ENCODE peak calls at places on chromosomes 4 and X, in nine cellular contexts. Y, G, Q, L, X, V, A, M and T are unnamed samples.

GRCh38 chr4:168845897-168846296 is 164.2 kb downstream of the CBR4 start:
- DNase-seq in Y (no peak), G (no peak), Q (no peak), L (no peak), X (no peak), V (no peak), A (no peak), M (no peak), T (no peak)

GRCh38 chr4:48467442-48467841 is 15.7 kb upstream of the SLC10A4 start:
- DNase-seq in Y (no peak), G (no peak), Q (no peak), L (no peak), X (no peak), V (no peak), A (no peak), M (no peak), T (no peak)

GRCh38 chr4:76998251-76998901 is 48.8 kb downstream of the SEPTIN11 start:
- DNase-seq in Y (no peak), G (no peak), Q (no peak), L (no peak), X (no peak), V (no peak), A (peak; percentile 74), M (no peak), T (no peak)

GRCh38 chrX:16651422-16651821 is 1.5 kb downstream of the S100G start:
- DNase-seq in Y (no peak), G (no peak), Q (no peak), L (no peak), X (no peak), V (no peak), A (no peak), M (no peak), T (no peak)

GRCh38 chr4:55321707-55322264 is 24.3 kb upstream of the SRD5A3 start:
- DNase-seq in Y (peak; percentile 74), G (peak; percentile 87), Q (peak; percentile 80), L (no peak), X (no peak), V (peak; percentile 25), A (peak; percentile 87), M (peak; percentile 94), T (no peak)

GRCh38 chr4:183700407-183700806 is 41.3 kb downstream of the TRAPPC11 start:
- DNase-seq in Y (no peak), G (no peak), Q (no peak), L (no peak), X (no peak), V (no peak), A (no peak), M (no peak), T (no peak)

GRCh38 chr4:1656986-1657385 is 27.1 kb downstream of the FAM53A start:
- DNase-seq in Y (no peak), G (no peak), Q (no peak), L (no peak), X (no peak), V (no peak), A (no peak), M (no peak), T (no peak)

GRCh38 chr4:173214661-173215060 is 46.0 kb downstream of the GALNT7 start:
- DNase-seq in Y (no peak), G (no peak), Q (no peak), L (no peak), X (no peak), V (no peak), A (peak; percentile 76), M (no peak), T (no peak)

GRCh38 chrX:20517565-20517964 is 250.9 kb upstream of the RPS6KA3 start:
- DNase-seq in Y (no peak), G (no peak), Q (no peak), L (no peak), X (no peak), V (no peak), A (peak; percentile 39), M (no peak), T (no peak)

GRCh38 chr4:108651068-108651794 is 832 bp downstream of the OSTC start:
- DNase-seq in Y (no peak), G (peak; percentile 49), Q (no peak), L (no peak), X (no peak), V (peak; percentile 18), A (peak; percentile 73), M (no peak), T (no peak)

GRCh38 chrX:38664285-38664684 is 102.9 kb downstream of the TSPAN7 start:
- DNase-seq in Y (no peak), G (peak; percentile 65), Q (no peak), L (no peak), X (no peak), V (peak; percentile 7), A (peak; percentile 55), M (peak; percentile 62), T (no peak)

GRCh38 chrX:119647552-119648420 is 41.6 kb upstream of the NKRF start:
- DNase-seq in Y (no peak), G (no peak), Q (no peak), L (no peak), X (no peak), V (no peak), A (no peak), M (no peak), T (no peak)

GRCh38 chr4:36523182-36523581 is 241.8 kb downstream of the DTHD1 start:
- DNase-seq in Y (no peak), G (no peak), Q (no peak), L (no peak), X (no peak), V (no peak), A (no peak), M (no peak), T (no peak)

GRCh38 chrX:118189628-118190027 is 73.0 kb upstream of the KLHL13 start:
- DNase-seq in Y (no peak), G (peak; percentile 19), Q (no peak), L (no peak), X (no peak), V (no peak), A (no peak), M (peak; percentile 44), T (no peak)

GRCh38 chr4:152997235-152997735 is 61.2 kb downstream of the FHDC1 start:
- DNase-seq in Y (no peak), G (no peak), Q (no peak), L (no peak), X (no peak), V (no peak), A (no peak), M (no peak), T (no peak)

GRCh38 chrX:119758682-119759332 is 419 bp downstream of the SOWAHD start:
- DNase-seq in Y (no peak), G (peak; percentile 54), Q (peak; percentile 22), L (no peak), X (no peak), V (no peak), A (no peak), M (peak; percentile 80), T (no peak)

GRCh38 chr4:77190053-77190452 is 33.0 kb downstream of the CCNG2 start:
- DNase-seq in Y (no peak), G (peak; percentile 66), Q (no peak), L (no peak), X (no peak), V (no peak), A (no peak), M (no peak), T (no peak)

DNA sequence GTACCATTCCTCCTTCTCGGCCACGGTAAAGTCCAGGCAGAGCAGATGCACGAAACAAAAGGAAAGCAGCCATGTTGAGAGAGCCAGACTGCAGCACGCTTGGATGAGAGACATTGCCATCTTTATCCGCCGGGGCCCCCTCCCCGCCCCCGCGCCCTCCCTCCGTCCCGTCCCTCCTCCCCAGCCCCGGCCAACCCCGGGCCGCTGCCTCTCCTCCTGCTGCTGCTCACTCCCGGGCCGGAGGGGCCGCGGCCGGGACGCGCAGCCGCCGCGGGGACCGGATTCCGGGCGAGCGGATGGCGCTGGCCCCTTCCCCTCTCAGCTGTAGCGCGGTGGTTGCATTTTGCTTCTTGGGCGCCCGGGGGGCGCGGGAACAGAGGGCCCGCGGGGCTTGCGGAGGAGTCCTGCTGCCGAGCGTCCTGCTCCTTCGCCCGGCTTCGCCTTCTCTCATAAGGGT is 552 bp downstream of the RNF150 start:
- DNase-seq in Y (peak; percentile 58), G (peak; percentile 67), Q (peak; percentile 63), L (no peak), X (no peak), V (peak; percentile 8), A (peak; percentile 35), M (peak; percentile 84), T (no peak)
- TF ChIP-seq CTCF in Y (no peak), G (no peak), Q (no peak), L (no peak), X (no peak), V (no peak), A (no peak), M (no peak), T (no peak)

DNA sequence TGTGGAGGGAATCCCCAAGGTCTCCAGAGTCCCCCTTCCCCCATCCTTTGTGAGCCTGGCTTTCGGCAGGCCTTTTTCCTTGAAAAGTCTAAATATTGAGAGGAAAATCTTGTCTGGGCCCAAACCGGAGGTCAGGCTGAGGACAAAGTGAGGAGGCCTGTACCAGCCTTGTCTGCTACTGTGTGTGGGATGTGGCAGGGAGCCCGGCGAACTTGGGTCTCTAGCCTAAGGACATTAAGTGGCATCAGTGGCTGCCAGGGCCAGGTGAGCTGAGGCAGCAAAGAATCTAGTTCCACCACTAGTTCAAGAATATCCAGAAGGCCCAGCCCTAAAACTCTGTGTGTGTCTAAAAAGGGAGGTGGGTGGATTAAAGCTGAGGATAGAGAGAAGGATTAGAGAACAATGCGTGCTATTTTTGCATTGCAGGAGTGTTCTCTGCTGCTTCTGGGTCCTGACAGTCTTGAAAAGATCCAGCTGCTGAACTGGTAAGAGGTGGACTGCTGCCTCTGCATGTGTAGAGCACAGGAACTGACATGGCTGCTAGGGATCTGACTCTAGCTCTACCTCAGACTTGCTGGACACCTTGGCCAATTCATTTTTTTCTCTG is 1.2 kb upstream of the AMER1 start:
- DNase-seq in Y (peak; percentile 27), G (peak; percentile 17), Q (peak; percentile 29), L (peak; percentile 41), X (no peak), V (no peak), A (peak; percentile 70), M (no peak), T (no peak)
- H3K4me3 ChIP-seq in Y (peak overlapping the region; percentile 58), G (peak overlapping the region; percentile 37), Q (peak overlapping the region; percentile 72), L (peak overlapping the region; percentile 75), X (peak overlapping the region; percentile 65), V (peak overlapping the region; percentile 91), A (peak overlapping the region; percentile 68), M (peak overlapping the region; percentile 77), T (peak overlapping the region; percentile 70)

GRCh38 chrX:134377537-134377936 is 82.4 kb upstream of the HPRT1 start:
- DNase-seq in Y (no peak), G (peak; percentile 34), Q (peak; percentile 32), L (no peak), X (no peak), V (no peak), A (peak; percentile 65), M (no peak), T (no peak)
- TF ChIP-seq CTCF in Y (no peak), G (peak; percentile 37), Q (no peak), L (peak; percentile 9), X (no peak), V (peak; percentile 48), A (peak; percentile 24), M (peak; percentile 31), T (peak; percentile 48)

DNA sequence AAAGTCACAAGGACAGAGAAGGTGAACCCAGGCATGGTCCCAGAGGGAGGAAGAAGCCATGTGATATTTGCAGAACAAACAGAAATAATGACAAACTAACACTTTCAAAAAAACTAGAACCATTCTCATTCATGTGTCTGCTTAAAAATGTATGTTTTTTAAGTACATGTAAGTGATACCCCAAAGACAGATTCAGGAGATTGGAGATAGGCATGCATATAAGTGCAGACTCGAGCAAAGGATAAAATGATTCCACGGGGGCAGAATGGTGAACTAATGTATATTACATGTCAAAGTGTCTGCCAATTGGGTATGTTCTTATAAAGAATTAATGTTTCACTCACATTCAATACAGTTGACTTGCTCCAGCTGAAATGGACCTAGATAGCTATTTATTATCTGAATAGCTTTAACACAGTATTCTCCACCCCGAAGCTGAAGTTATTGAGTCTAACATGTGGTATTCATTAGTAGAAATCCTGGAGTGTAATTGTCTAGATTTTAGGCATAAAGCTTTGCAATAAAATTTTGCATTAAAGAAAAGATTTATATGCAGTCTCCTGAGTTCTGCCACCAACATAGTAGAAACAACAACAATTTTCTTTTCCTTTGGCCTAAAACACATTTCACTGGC is 90.4 kb upstream of the DCLK2 start:
- DNase-seq in Y (no peak), G (no peak), Q (no peak), L (no peak), X (no peak), V (no peak), A (no peak), M (no peak), T (no peak)
- H3K4me3 ChIP-seq in Y (no peak overlapping the region), G (no peak overlapping the region), Q (no peak overlapping the region), L (no peak overlapping the region), X (no peak overlapping the region), V (no peak overlapping the region), A (no peak overlapping the region), M (no peak overlapping the region), T (no peak overlapping the region)